ENCODE peak calls at places on chromosomes 6 and 20, in six cellular contexts. One of them, this sample, is unnamed.

GRCh38 chr6:132314432-132314831 is 86.8 kb downstream of the MOXD1 start:
- DNase-seq in left ventricle myocardium inferior: no peak
- DNase-seq in pancreas: no peak
- DNase-seq in natural killer cell: no peak
- DNase-seq in psoas muscle: no peak
- DNase-seq in astrocyte of the spinal cord: no peak
- DNase-seq in this sample: no peak

GRCh38 chr6:44431118-44431725 is 43.7 kb downstream of the CDC5L start:
- DNase-seq in natural killer cell: no peak
- DNase-seq in astrocyte of the spinal cord: peak; percentile 74
- DNase-seq in left ventricle myocardium inferior: no peak
- DNase-seq in pancreas: peak; percentile 52
- DNase-seq in psoas muscle: peak; percentile 21
- DNase-seq in this sample: peak; percentile 57

GRCh38 chr6:51830666-51831065 is 256.7 kb downstream of the PKHD1 start:
- DNase-seq in astrocyte of the spinal cord: no peak
- DNase-seq in psoas muscle: no peak
- DNase-seq in natural killer cell: no peak
- DNase-seq in pancreas: no peak
- DNase-seq in left ventricle myocardium inferior: no peak
- DNase-seq in this sample: no peak

GRCh38 chr20:55888655-55889054 is 116.7 kb downstream of the CBLN4 start:
- DNase-seq in psoas muscle: no peak
- DNase-seq in pancreas: no peak
- DNase-seq in natural killer cell: no peak
- DNase-seq in astrocyte of the spinal cord: no peak
- DNase-seq in left ventricle myocardium inferior: no peak
- DNase-seq in this sample: no peak

GRCh38 chr20:44731657-44732056 is 14.0 kb upstream of the KCNK15 start:
- DNase-seq in pancreas: no peak
- DNase-seq in astrocyte of the spinal cord: no peak
- DNase-seq in psoas muscle: no peak
- DNase-seq in left ventricle myocardium inferior: peak; percentile 25
- DNase-seq in natural killer cell: no peak
- DNase-seq in this sample: no peak

GRCh38 chr20:55386686-55387085 is 618.6 kb downstream of the CBLN4 start:
- DNase-seq in natural killer cell: no peak
- DNase-seq in left ventricle myocardium inferior: no peak
- DNase-seq in astrocyte of the spinal cord: no peak
- DNase-seq in psoas muscle: no peak
- DNase-seq in pancreas: no peak
- DNase-seq in this sample: no peak

GRCh38 chr6:166221040-166221439 is 53.4 kb upstream of the TBXT start:
- DNase-seq in pancreas: no peak
- DNase-seq in natural killer cell: no peak
- DNase-seq in astrocyte of the spinal cord: no peak
- DNase-seq in left ventricle myocardium inferior: no peak
- DNase-seq in psoas muscle: no peak
- DNase-seq in this sample: no peak

GRCh38 chr6:37483502-37483901 is 16.2 kb downstream of the CCDC167 start:
- DNase-seq in left ventricle myocardium inferior: no peak
- DNase-seq in natural killer cell: no peak
- DNase-seq in pancreas: no peak
- DNase-seq in psoas muscle: no peak
- DNase-seq in astrocyte of the spinal cord: no peak
- DNase-seq in this sample: no peak

GRCh38 chr20:37346526-37347346 is 796 bp downstream of the SRC start:
- DNase-seq in psoas muscle: no peak
- DNase-seq in pancreas: no peak
- DNase-seq in left ventricle myocardium inferior: no peak
- DNase-seq in natural killer cell: no peak
- DNase-seq in astrocyte of the spinal cord: no peak
- DNase-seq in this sample: no peak

GRCh38 chr6:148835920-148836441 is 89.2 kb downstream of the UST start:
- DNase-seq in left ventricle myocardium inferior: no peak
- DNase-seq in natural killer cell: no peak
- DNase-seq in psoas muscle: no peak
- DNase-seq in astrocyte of the spinal cord: peak; percentile 75
- DNase-seq in pancreas: no peak
- DNase-seq in this sample: peak; percentile 82

GRCh38 chr6:89830385-89830809 is 717 bp downstream of the CASP8AP2 start:
- DNase-seq in left ventricle myocardium inferior: no peak
- DNase-seq in psoas muscle: no peak
- DNase-seq in pancreas: no peak
- DNase-seq in astrocyte of the spinal cord: no peak
- DNase-seq in natural killer cell: no peak
- DNase-seq in this sample: no peak

GRCh38 chr6:1316482-1317220 is 4.8 kb downstream of the FOXQ1 start:
- DNase-seq in natural killer cell: no peak
- DNase-seq in pancreas: peak; percentile 52
- DNase-seq in psoas muscle: no peak
- DNase-seq in astrocyte of the spinal cord: no peak
- DNase-seq in left ventricle myocardium inferior: no peak
- DNase-seq in this sample: peak; percentile 29

GRCh38 chr20:49684335-49684997 is 29.2 kb downstream of the B4GALT5 start:
- DNase-seq in natural killer cell: no peak
- DNase-seq in pancreas: no peak
- DNase-seq in astrocyte of the spinal cord: no peak
- DNase-seq in left ventricle myocardium inferior: no peak
- DNase-seq in psoas muscle: no peak
- DNase-seq in this sample: no peak

GRCh38 chr20:51598581-51598980 is 56.1 kb upstream of the NFATC2 start:
- DNase-seq in natural killer cell: no peak
- DNase-seq in left ventricle myocardium inferior: no peak
- DNase-seq in psoas muscle: no peak
- DNase-seq in astrocyte of the spinal cord: no peak
- DNase-seq in pancreas: no peak
- DNase-seq in this sample: no peak

GRCh38 chr6:159700970-159701369 is 7.9 kb upstream of the SOD2 start:
- DNase-seq in astrocyte of the spinal cord: no peak
- DNase-seq in pancreas: no peak
- DNase-seq in psoas muscle: no peak
- DNase-seq in left ventricle myocardium inferior: no peak
- DNase-seq in natural killer cell: no peak
- DNase-seq in this sample: no peak

GRCh38 chr6:7546383-7546782 is 4.9 kb downstream of the DSP start:
- DNase-seq in pancreas: no peak
- DNase-seq in natural killer cell: no peak
- DNase-seq in astrocyte of the spinal cord: no peak
- DNase-seq in psoas muscle: no peak
- DNase-seq in left ventricle myocardium inferior: no peak
- DNase-seq in this sample: no peak

GRCh38 chr6:33808781-33809180 is 5.0 kb upstream of the MLN start:
- DNase-seq in psoas muscle: no peak
- DNase-seq in natural killer cell: no peak
- DNase-seq in left ventricle myocardium inferior: no peak
- DNase-seq in astrocyte of the spinal cord: no peak
- DNase-seq in pancreas: no peak
- DNase-seq in this sample: no peak

DNA sequence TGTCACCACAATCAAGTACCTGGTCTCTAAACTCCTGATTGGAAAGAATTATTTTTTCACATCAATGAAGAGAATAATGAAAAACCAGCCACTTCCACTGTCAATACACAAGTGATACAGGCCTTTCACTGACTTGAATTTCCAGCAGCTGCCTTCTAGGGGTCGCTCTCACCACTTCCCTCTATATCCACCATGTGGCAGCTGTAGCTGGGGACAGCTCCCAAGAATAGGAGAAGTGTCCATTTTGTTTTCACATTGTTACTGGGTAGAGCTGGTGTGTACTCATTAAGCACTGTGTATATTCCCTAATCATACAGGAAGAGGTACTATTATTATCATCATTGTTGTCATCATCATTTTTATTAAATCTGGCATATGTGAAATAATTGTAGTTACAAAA is 438.4 kb upstream of the SPTLC3 start:
- DNase-seq in pancreas: no peak
- DNase-seq in astrocyte of the spinal cord: no peak
- DNase-seq in psoas muscle: no peak
- DNase-seq in left ventricle myocardium inferior: no peak
- DNase-seq in natural killer cell: no peak
- DNase-seq in this sample: no peak
- TF ChIP-seq CTCF in pancreas: no peak
- TF ChIP-seq CTCF in astrocyte of the spinal cord: peak; percentile 35
- TF ChIP-seq CTCF in psoas muscle: no peak
- TF ChIP-seq CTCF in left ventricle myocardium inferior: no peak
- TF ChIP-seq CTCF in natural killer cell: no peak
- TF ChIP-seq CTCF in this sample: no peak

DNA sequence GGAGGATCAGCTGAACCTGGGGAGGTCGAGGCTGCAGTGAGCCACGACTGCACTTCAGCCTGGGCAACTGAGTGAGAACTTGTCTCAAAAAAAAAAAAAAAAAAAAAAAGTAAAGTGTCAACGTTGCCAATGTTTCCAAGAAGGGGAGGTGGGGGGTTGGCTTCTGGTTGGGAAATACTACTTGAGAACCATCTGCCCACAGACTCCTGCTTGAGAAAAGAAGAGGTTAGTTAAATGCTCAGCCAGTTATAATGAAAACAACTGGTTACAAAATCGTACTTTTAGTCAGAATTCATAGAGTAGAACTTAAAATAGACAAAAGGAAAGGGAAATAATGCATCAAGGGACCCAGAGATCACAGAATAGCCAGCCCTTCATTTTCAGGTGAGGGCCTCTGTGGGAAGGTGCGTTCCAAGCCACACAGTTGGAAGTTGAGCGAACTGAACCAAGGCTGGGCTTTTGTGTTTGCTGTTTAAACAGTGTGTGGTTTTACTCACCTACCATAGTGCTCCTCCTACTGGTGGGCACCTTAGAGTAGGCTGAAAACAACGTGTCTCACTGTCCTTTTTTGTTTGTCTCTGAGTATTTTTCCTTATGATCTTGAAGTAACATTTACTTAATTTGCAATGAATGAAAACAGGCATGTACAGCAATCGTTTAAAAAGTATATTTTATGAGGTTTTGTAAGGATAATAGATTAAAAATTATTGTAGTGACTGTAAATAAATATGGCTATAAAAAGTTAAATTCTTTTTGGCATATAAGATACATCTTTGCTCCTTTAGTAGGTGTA is 200.7 kb downstream of the BCAS1 start:
- DNase-seq in astrocyte of the spinal cord: peak; percentile 80
- DNase-seq in pancreas: peak; percentile 76
- DNase-seq in left ventricle myocardium inferior: no peak
- DNase-seq in natural killer cell: peak; percentile 41
- DNase-seq in psoas muscle: peak; percentile 31
- DNase-seq in this sample: peak; percentile 53
- TF ChIP-seq CTCF in astrocyte of the spinal cord: peak; percentile 90
- TF ChIP-seq CTCF in pancreas: peak; percentile 34
- TF ChIP-seq CTCF in left ventricle myocardium inferior: peak; percentile 84
- TF ChIP-seq CTCF in natural killer cell: peak; percentile 84
- TF ChIP-seq CTCF in psoas muscle: peak; percentile 66
- TF ChIP-seq CTCF in this sample: peak; percentile 88

GRCh38 chr6:26216886-26217713 is 129.9 kb downstream of the HFE start:
- DNase-seq in astrocyte of the spinal cord: peak; percentile 92
- DNase-seq in pancreas: peak; percentile 63
- DNase-seq in natural killer cell: peak; percentile 79
- DNase-seq in left ventricle myocardium inferior: peak; percentile 78
- DNase-seq in psoas muscle: peak; percentile 75
- DNase-seq in this sample: peak; percentile 92
- TF ChIP-seq CTCF in astrocyte of the spinal cord: peak; percentile 42
- TF ChIP-seq CTCF in pancreas: no peak
- TF ChIP-seq CTCF in natural killer cell: peak; percentile 41
- TF ChIP-seq CTCF in left ventricle myocardium inferior: peak; percentile 55
- TF ChIP-seq CTCF in psoas muscle: peak; percentile 34
- TF ChIP-seq CTCF in this sample: peak; percentile 72

GRCh38 chr6:31883699-31884098 is 4.9 kb upstream of the SLC44A4 start:
- DNase-seq in astrocyte of the spinal cord: no peak
- DNase-seq in pancreas: no peak
- DNase-seq in natural killer cell: no peak
- DNase-seq in psoas muscle: no peak
- DNase-seq in left ventricle myocardium inferior: no peak
- DNase-seq in this sample: no peak

GRCh38 chr6:31887173-31887572 is 8.4 kb upstream of the SLC44A4 start:
- DNase-seq in pancreas: no peak
- DNase-seq in left ventricle myocardium inferior: no peak
- DNase-seq in astrocyte of the spinal cord: no peak
- DNase-seq in psoas muscle: no peak
- DNase-seq in natural killer cell: no peak
- DNase-seq in this sample: no peak

GRCh38 chr6:31886426-31887068 is 7.8 kb upstream of the SLC44A4 start:
- DNase-seq in pancreas: no peak
- DNase-seq in psoas muscle: no peak
- DNase-seq in astrocyte of the spinal cord: no peak
- DNase-seq in natural killer cell: no peak
- DNase-seq in left ventricle myocardium inferior: no peak
- DNase-seq in this sample: no peak

GRCh38 chr6:31882344-31882743 is 3.5 kb upstream of the SLC44A4 start:
- DNase-seq in pancreas: no peak
- DNase-seq in left ventricle myocardium inferior: no peak
- DNase-seq in psoas muscle: no peak
- DNase-seq in astrocyte of the spinal cord: no peak
- DNase-seq in natural killer cell: no peak
- DNase-seq in this sample: no peak

GRCh38 chr6:31884528-31885035 is 5.8 kb upstream of the SLC44A4 start:
- DNase-seq in left ventricle myocardium inferior: no peak
- DNase-seq in psoas muscle: no peak
- DNase-seq in natural killer cell: no peak
- DNase-seq in pancreas: no peak
- DNase-seq in astrocyte of the spinal cord: no peak
- DNase-seq in this sample: no peak
- TF ChIP-seq CTCF in left ventricle myocardium inferior: no peak
- TF ChIP-seq CTCF in psoas muscle: no peak
- TF ChIP-seq CTCF in natural killer cell: no peak
- TF ChIP-seq CTCF in pancreas: no peak
- TF ChIP-seq CTCF in astrocyte of the spinal cord: no peak
- TF ChIP-seq CTCF in this sample: no peak